ENCODE peak calls at places on chromosome 7, in five cellular contexts. Y, L, D, N and V are unnamed samples.

GRCh38 chr7:133207687-133208086 is 45.2 kb upstream of the EXOC4 start:
- DNase-seq in Y (no peak), L (peak; percentile 24), D (no peak), N (peak; percentile 42), V (no peak)

GRCh38 chr7:111159426-111159825 is 68.5 kb downstream of the LRRN3 start:
- DNase-seq in Y (peak; percentile 62), L (peak; percentile 79), D (no peak), N (peak; percentile 61), V (peak; percentile 31)

GRCh38 chr7:64878684-64879083 is 24.4 kb upstream of the ZNF273 start:
- DNase-seq in Y (no peak), L (no peak), D (no peak), N (peak; percentile 28), V (no peak)

GRCh38 chr7:113880467-113881040 is 38.3 kb downstream of the PPP1R3A start:
- DNase-seq in Y (no peak), L (no peak), D (no peak), N (no peak), V (no peak)

GRCh38 chr7:148687555-148687954 is 11.1 kb upstream of the CUL1 start:
- DNase-seq in Y (peak; percentile 30), L (peak; percentile 24), D (peak; percentile 73), N (no peak), V (no peak)

GRCh38 chr7:46759711-46760480 is 822.0 kb downstream of the TNS3 start:
- DNase-seq in Y (peak; percentile 70), L (peak; percentile 59), D (peak; percentile 45), N (peak; percentile 72), V (peak; percentile 39)

GRCh38 chr7:130397472-130397871 is 17.2 kb downstream of the CPA1 start:
- DNase-seq in Y (no peak), L (no peak), D (no peak), N (no peak), V (no peak)

GRCh38 chr7:129646369-129647021 is 35.0 kb downstream of the NRF1 start:
- DNase-seq in Y (no peak), L (no peak), D (no peak), N (no peak), V (no peak)

GRCh38 chr7:39073432-39073831 is 95.7 kb downstream of the POU6F2 start:
- DNase-seq in Y (no peak), L (no peak), D (no peak), N (no peak), V (no peak)

GRCh38 chr7:106216517-106217088 is 68.2 kb downstream of the NAMPT start:
- DNase-seq in Y (peak; percentile 98), L (peak; percentile 99), D (peak; percentile 89), N (peak; percentile 99), V (peak; percentile 94)

GRCh38 chr7:101597941-101598340 is 31.2 kb downstream of the MYL10 start:
- DNase-seq in Y (no peak), L (no peak), D (no peak), N (no peak), V (no peak)

GRCh38 chr7:70774895-70775527 is 356.9 kb upstream of the GALNT17 start:
- DNase-seq in Y (no peak), L (no peak), D (no peak), N (no peak), V (no peak)

GRCh38 chr7:87561702-87562101 is 39.0 kb downstream of the ABCB1 start:
- DNase-seq in Y (no peak), L (no peak), D (no peak), N (no peak), V (no peak)

GRCh38 chr7:138097064-138097741 is 20.9 kb downstream of the AKR1D1 start:
- DNase-seq in Y (peak; percentile 21), L (peak; percentile 50), D (peak; percentile 59), N (peak; percentile 7), V (no peak)

GRCh38 chr7:83347836-83348482 is 185.3 kb upstream of the PCLO start:
- DNase-seq in Y (peak; percentile 69), L (peak; percentile 48), D (peak; percentile 83), N (peak; percentile 46), V (peak; percentile 19)

GRCh38 chr7:130095812-130096211 is 25.5 kb downstream of the KLHDC10 start:
- DNase-seq in Y (no peak), L (peak; percentile 45), D (no peak), N (peak; percentile 77), V (peak; percentile 59)

GRCh38 chr7:43823941-43824340 is 45.4 kb downstream of the MRPS24 start:
- DNase-seq in Y (no peak), L (no peak), D (no peak), N (no peak), V (no peak)

GRCh38 chr7:137871173-137871915 is 24.6 kb upstream of the DGKI start:
- DNase-seq in Y (no peak), L (peak; percentile 54), D (no peak), N (peak; percentile 49), V (no peak)

GRCh38 chr7:150322833-150323681 is at the start of the genes ACTR3C and LRRC61:
- DNase-seq in Y (no peak), L (no peak), D (no peak), N (no peak), V (no peak)

GRCh38 chr7:141281311-141281710 is 207.4 kb downstream of the TMEM178B start:
- DNase-seq in Y (no peak), L (no peak), D (no peak), N (no peak), V (no peak)

GRCh38 chr7:101669307-101669706 is 40.2 kb upstream of the MYL10 start:
- DNase-seq in Y (no peak), L (peak; percentile 18), D (no peak), N (peak; percentile 6), V (no peak)

GRCh38 chr7:107404740-107405537 is 64.9 kb upstream of the GPR22 start:
- DNase-seq in Y (no peak), L (no peak), D (no peak), N (no peak), V (no peak)

GRCh38 chr7:363626-364025 is 73.7 kb downstream of the FOXL3 start:
- DNase-seq in Y (no peak), L (no peak), D (no peak), N (no peak), V (no peak)

GRCh38 chr7:28406192-28406591 is 6.1 kb upstream of the CREB5 start:
- DNase-seq in Y (no peak), L (no peak), D (no peak), N (peak; percentile 57), V (no peak)

GRCh38 chr7:412313-412710 is 107.3 kb downstream of the PDGFA start:
- DNase-seq in Y (no peak), L (no peak), D (no peak), N (no peak), V (no peak)

GRCh38 chr7:142012825-142013506 is 17.3 kb downstream of the MGAM start:
- DNase-seq in Y (no peak), L (peak; percentile 64), D (peak; percentile 47), N (peak; percentile 45), V (no peak)

GRCh38 chr7:5396542-5396941 is 27.1 kb downstream of the TNRC18 start:
- DNase-seq in Y (no peak), L (no peak), D (no peak), N (peak; percentile 38), V (no peak)

GRCh38 chr7:80294321-80294720 is 159.7 kb downstream of the GNAI1 start:
- DNase-seq in Y (peak; percentile 34), L (peak; percentile 51), D (peak; percentile 38), N (peak; percentile 49), V (peak; percentile 47)

GRCh38 chr7:12756841-12757240 is 69.4 kb downstream of the ARL4A start:
- DNase-seq in Y (no peak), L (peak; percentile 66), D (no peak), N (peak; percentile 41), V (no peak)

GRCh38 chr7:53209129-53209528 is 173.7 kb downstream of the POM121L12 start:
- DNase-seq in Y (no peak), L (no peak), D (no peak), N (no peak), V (no peak)
- TF ChIP-seq CTCF in Y (no peak), L (no peak), D (no peak), N (no peak), V (no peak)

GRCh38 chr7:157828881-157829280 is 492.1 kb downstream of the DNAJB6 start:
- DNase-seq in Y (no peak), L (no peak), D (no peak), N (no peak), V (no peak)
- TF ChIP-seq CTCF in Y (no peak), L (no peak), D (no peak), N (no peak), V (no peak)

GRCh38 chr7:127254163-127254684 is 1.5 kb upstream of the GRM8 start:
- DNase-seq in Y (no peak), L (no peak), D (no peak), N (no peak), V (no peak)
- TF ChIP-seq CTCF in Y (no peak), L (no peak), D (no peak), N (no peak), V (peak; percentile 51)

GRCh38 chr7:100189061-100189460 is 11.3 kb downstream of the STAG3 start:
- DNase-seq in Y (no peak), L (no peak), D (no peak), N (no peak), V (no peak)

GRCh38 chr7:100195222-100195621 is 17.5 kb downstream of the STAG3 start:
- DNase-seq in Y (no peak), L (no peak), D (no peak), N (no peak), V (no peak)

GRCh38 chr7:100191775-100192174 is 14.1 kb downstream of the STAG3 start:
- DNase-seq in Y (peak; percentile 36), L (peak; percentile 72), D (peak; percentile 31), N (peak; percentile 30), V (peak; percentile 20)

GRCh38 chr7:100192951-100193350 is 15.2 kb downstream of the STAG3 start:
- DNase-seq in Y (no peak), L (no peak), D (no peak), N (no peak), V (no peak)

DNA sequence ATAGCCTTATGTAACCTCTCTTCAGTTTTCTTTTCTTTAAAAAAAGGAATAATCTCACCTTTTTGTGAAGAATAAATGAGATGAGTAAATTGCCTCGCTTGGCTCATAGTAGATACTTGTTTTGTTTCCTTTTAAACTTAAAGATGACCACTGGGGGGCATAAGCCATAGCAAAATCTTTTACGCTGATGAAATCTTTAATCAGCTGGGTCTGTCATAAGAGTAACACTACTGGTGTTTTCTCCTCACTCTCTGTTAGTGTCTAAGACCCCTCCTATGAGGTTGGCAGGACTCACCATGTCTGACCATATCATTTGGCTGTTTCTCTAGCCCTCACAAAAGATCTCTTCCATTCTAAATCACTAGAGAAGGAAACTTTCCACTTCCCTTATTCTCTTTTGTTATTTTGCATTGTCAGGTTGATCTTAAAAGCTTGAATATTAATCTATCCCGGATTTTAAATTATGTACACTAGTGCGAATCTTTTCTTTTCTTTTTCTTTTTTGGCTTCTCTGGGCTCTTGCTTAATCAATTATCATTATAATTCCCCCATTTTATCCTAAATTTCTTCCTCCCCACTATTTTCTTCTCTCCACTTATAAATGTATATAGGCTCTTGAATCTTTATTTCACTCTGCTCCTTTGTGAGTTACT is 12.5 kb downstream of the STAG3 start:
- DNase-seq in Y (peak; percentile 58), L (peak; percentile 69), D (peak; percentile 20), N (peak; percentile 56), V (peak; percentile 37)
- TF ChIP-seq CTCF in Y (peak; percentile 41), L (peak; percentile 41), D (peak; percentile 30), N (peak; percentile 49), V (peak; percentile 72)